ENCODE peak calls at places on chromosomes 1 and 21, in six cellular contexts. One of them, this sample, is unnamed.

GRCh38 chr1:119139857-119140176 is 636 bp downstream of the WARS2 start:
- DNase-seq in stimulated activated CD4-positive, alpha-beta T cell treated with anti-CD3 and anti-CD28 coated beads, Interleukin-12 subunit alpha, Interleukin-12 subunit beta, amount 100 ng/mL, for 24 hours: no peak
- DNase-seq in EH: no peak
- DNase-seq in CD8-positive, alpha-beta T cell: no peak
- DNase-seq in non-pigmented ciliary epithelial cell: no peak
- DNase-seq in fibroblast of the conjunctiva: no peak
- DNase-seq in this sample: no peak

GRCh38 chr1:44603718-44604117 is 70.6 kb downstream of the TMEM53 start:
- DNase-seq in stimulated activated CD4-positive, alpha-beta T cell treated with anti-CD3 and anti-CD28 coated beads, Interleukin-12 subunit alpha, Interleukin-12 subunit beta, amount 100 ng/mL, for 24 hours: no peak
- DNase-seq in EH: no peak
- DNase-seq in CD8-positive, alpha-beta T cell: no peak
- DNase-seq in non-pigmented ciliary epithelial cell: no peak
- DNase-seq in fibroblast of the conjunctiva: no peak
- DNase-seq in this sample: no peak

GRCh38 chr21:20083336-20083735 is 914.9 kb upstream of the NCAM2 start:
- DNase-seq in stimulated activated CD4-positive, alpha-beta T cell treated with anti-CD3 and anti-CD28 coated beads, Interleukin-12 subunit alpha, Interleukin-12 subunit beta, amount 100 ng/mL, for 24 hours: no peak
- DNase-seq in EH: no peak
- DNase-seq in CD8-positive, alpha-beta T cell: no peak
- DNase-seq in non-pigmented ciliary epithelial cell: no peak
- DNase-seq in fibroblast of the conjunctiva: no peak
- DNase-seq in this sample: no peak

GRCh38 chr1:230171337-230172015 is 104.4 kb downstream of the GALNT2 start:
- DNase-seq in stimulated activated CD4-positive, alpha-beta T cell treated with anti-CD3 and anti-CD28 coated beads, Interleukin-12 subunit alpha, Interleukin-12 subunit beta, amount 100 ng/mL, for 24 hours: no peak
- DNase-seq in EH: peak
- DNase-seq in CD8-positive, alpha-beta T cell: no peak
- DNase-seq in non-pigmented ciliary epithelial cell: no peak
- DNase-seq in fibroblast of the conjunctiva: no peak
- DNase-seq in this sample: peak

GRCh38 chr1:40039245-40039756 is 1.2 kb upstream of the CAP1 start:
- DNase-seq in stimulated activated CD4-positive, alpha-beta T cell treated with anti-CD3 and anti-CD28 coated beads, Interleukin-12 subunit alpha, Interleukin-12 subunit beta, amount 100 ng/mL, for 24 hours: no peak
- DNase-seq in EH: peak
- DNase-seq in CD8-positive, alpha-beta T cell: no peak
- DNase-seq in non-pigmented ciliary epithelial cell: no peak
- DNase-seq in fibroblast of the conjunctiva: peak
- DNase-seq in this sample: peak

GRCh38 chr21:42285569-42286245 is 29.5 kb downstream of the TFF3 start:
- DNase-seq in stimulated activated CD4-positive, alpha-beta T cell treated with anti-CD3 and anti-CD28 coated beads, Interleukin-12 subunit alpha, Interleukin-12 subunit beta, amount 100 ng/mL, for 24 hours: no peak
- DNase-seq in EH: no peak
- DNase-seq in CD8-positive, alpha-beta T cell: no peak
- DNase-seq in non-pigmented ciliary epithelial cell: no peak
- DNase-seq in fibroblast of the conjunctiva: no peak
- DNase-seq in this sample: no peak

GRCh38 chr21:41663805-41664788 is 102.8 kb downstream of the RIPK4 start:
- DNase-seq in stimulated activated CD4-positive, alpha-beta T cell treated with anti-CD3 and anti-CD28 coated beads, Interleukin-12 subunit alpha, Interleukin-12 subunit beta, amount 100 ng/mL, for 24 hours: no peak
- DNase-seq in EH: peak
- DNase-seq in CD8-positive, alpha-beta T cell: no peak
- DNase-seq in non-pigmented ciliary epithelial cell: no peak
- DNase-seq in fibroblast of the conjunctiva: no peak
- DNase-seq in this sample: no peak

GRCh38 chr1:145877923-145878486 is 7.7 kb downstream of the ANKRD35 start:
- DNase-seq in stimulated activated CD4-positive, alpha-beta T cell treated with anti-CD3 and anti-CD28 coated beads, Interleukin-12 subunit alpha, Interleukin-12 subunit beta, amount 100 ng/mL, for 24 hours: no peak
- DNase-seq in EH: peak
- DNase-seq in CD8-positive, alpha-beta T cell: no peak
- DNase-seq in non-pigmented ciliary epithelial cell: no peak
- DNase-seq in fibroblast of the conjunctiva: no peak
- DNase-seq in this sample: no peak

GRCh38 chr1:44677201-44677520 is 2.6 kb downstream of the ARMH1 start:
- DNase-seq in stimulated activated CD4-positive, alpha-beta T cell treated with anti-CD3 and anti-CD28 coated beads, Interleukin-12 subunit alpha, Interleukin-12 subunit beta, amount 100 ng/mL, for 24 hours: no peak
- DNase-seq in EH: peak
- DNase-seq in CD8-positive, alpha-beta T cell: no peak
- DNase-seq in non-pigmented ciliary epithelial cell: no peak
- DNase-seq in fibroblast of the conjunctiva: no peak
- DNase-seq in this sample: no peak

GRCh38 chr21:42437786-42438185 is 34.1 kb downstream of the UBASH3A start:
- DNase-seq in stimulated activated CD4-positive, alpha-beta T cell treated with anti-CD3 and anti-CD28 coated beads, Interleukin-12 subunit alpha, Interleukin-12 subunit beta, amount 100 ng/mL, for 24 hours: no peak
- DNase-seq in EH: no peak
- DNase-seq in CD8-positive, alpha-beta T cell: no peak
- DNase-seq in non-pigmented ciliary epithelial cell: no peak
- DNase-seq in fibroblast of the conjunctiva: no peak
- DNase-seq in this sample: no peak

GRCh38 chr1:39450956-39451601 is 40.4 kb upstream of the BMP8A start:
- DNase-seq in stimulated activated CD4-positive, alpha-beta T cell treated with anti-CD3 and anti-CD28 coated beads, Interleukin-12 subunit alpha, Interleukin-12 subunit beta, amount 100 ng/mL, for 24 hours: no peak
- DNase-seq in EH: peak
- DNase-seq in CD8-positive, alpha-beta T cell: no peak
- DNase-seq in non-pigmented ciliary epithelial cell: peak
- DNase-seq in fibroblast of the conjunctiva: no peak
- DNase-seq in this sample: no peak